ENCODE peak calls at places on chromosomes 3 and 15, in six cellular contexts. F is NB4; K is NCI-H524; S is brain microvascular endothelial cell; T is stimulated activated naive CD8-positive, alpha-beta T cell treated with anti-CD3 and anti-CD28 coated beads, Interleukin-15, Interleukin-2, amounts not matched to agents 100 U/mL and 50 U/mL, for 24 hours; I is right cardiac atrium. J is an unnamed sample.

GRCh38 chr15:32994810-32995424 is 199.6 kb downstream of the FMN1 start:
- DNase-seq in F (peak), S (peak), K (peak), I (no peak), T (no peak), J (peak)

GRCh38 chr15:92383528-92384326 is 10.0 kb upstream of the ST8SIA2 start:
- DNase-seq in I (no peak), K (no peak), F (peak), T (peak), S (peak), J (peak)

GRCh38 chr15:85500729-85501128 is 120.3 kb downstream of the AKAP13 start:
- DNase-seq in T (no peak), I (no peak), S (peak), F (no peak), K (peak), J (peak)

GRCh38 chr3:107297597-107297996 is 79.6 kb upstream of the CCDC54 start:
- DNase-seq in S (no peak), F (no peak), I (no peak), K (no peak), T (no peak), J (no peak)

GRCh38 chr3:151345854-151346253 is 16.5 kb upstream of the P2RY13 start:
- DNase-seq in S (peak), K (no peak), F (no peak), I (no peak), T (no peak), J (peak)

GRCh38 chr3:177724020-177724638 is 526.8 kb upstream of the TBL1XR1 start:
- DNase-seq in F (no peak), I (peak), K (no peak), T (no peak), S (no peak), J (peak)

GRCh38 chr3:169744332-169745054 is 20.4 kb downstream of the TERC start:
- DNase-seq in K (no peak), T (no peak), I (no peak), S (no peak), F (peak), J (peak)

GRCh38 chr3:124529826-124530571 is 200.3 kb upstream of the UMPS start:
- DNase-seq in T (no peak), S (peak), K (no peak), F (no peak), I (no peak), J (no peak)

GRCh38 chr15:76235186-76235826 is 76.0 kb downstream of the ETFA start:
- DNase-seq in T (no peak), F (peak), K (peak), S (no peak), I (no peak), J (peak)

GRCh38 chr3:78070188-78070587 is 1030.3 kb downstream of the ROBO2 start:
- DNase-seq in T (no peak), I (no peak), F (no peak), S (no peak), K (no peak), J (no peak)

GRCh38 chr15:37516628-37517027 is 416.3 kb upstream of the MEIS2 start:
- DNase-seq in T (no peak), F (no peak), S (no peak), K (no peak), I (no peak), J (no peak)

GRCh38 chr3:171092467-171092911 is 66.0 kb upstream of the SLC2A2 start:
- DNase-seq in F (no peak), T (no peak), K (no peak), S (no peak), I (no peak), J (peak)

GRCh38 chr15:37698679-37699078 is 235.8 kb upstream of the TMCO5A start:
- DNase-seq in T (no peak), I (no peak), K (no peak), F (peak), S (peak), J (no peak)

GRCh38 chr15:52288051-52288942 is 7.3 kb downstream of the MYO5C start:
- DNase-seq in T (no peak), F (no peak), I (no peak), S (no peak), K (no peak), J (peak)

GRCh38 chr3:126474498-126475410 is 937 bp downstream of the ZXDC start:
- DNase-seq in K (no peak), T (peak), F (peak), I (peak), S (peak), J (peak)

GRCh38 chr15:75640483-75641175 is 605 bp upstream of the IMP3 start:
- DNase-seq in T (peak), F (peak), S (peak), K (peak), I (no peak), J (peak)

GRCh38 chr3:73772076-73772475 is 147.3 kb upstream of the PDZRN3 start:
- DNase-seq in I (no peak), F (no peak), K (no peak), T (no peak), S (no peak), J (no peak)

GRCh38 chr15:33639968-33640367 is 328.3 kb upstream of the CHRM5 start:
- DNase-seq in S (no peak), I (no peak), T (no peak), K (peak), F (no peak), J (no peak)

GRCh38 chr3:136937175-136937574 is 20.6 kb upstream of the IL20RB start:
- DNase-seq in F (no peak), S (no peak), K (no peak), I (no peak), T (no peak), J (no peak)

GRCh38 chr3:29282431-29283296 is 1.8 kb downstream of the RBMS3 start:
- DNase-seq in T (no peak), I (no peak), K (no peak), F (no peak), S (peak), J (peak)

GRCh38 chr15:51727141-51727897 is 10.1 kb downstream of the LYSMD2 start:
- DNase-seq in I (no peak), K (no peak), T (no peak), F (peak), S (peak), J (peak)

GRCh38 chr3:46122046-46122445 is 86.1 kb downstream of the CCR1 start:
- DNase-seq in F (no peak), K (no peak), I (no peak), S (no peak), T (no peak), J (peak)

GRCh38 chr15:101617390-101617965 is 34.7 kb downstream of the TM2D3 start:
- DNase-seq in F (no peak), I (peak), S (no peak), T (no peak), K (no peak), J (peak)

GRCh38 chr3:189303584-189303983 is 131.8 kb downstream of the TPRG1 start:
- DNase-seq in K (no peak), F (no peak), T (no peak), I (no peak), S (no peak), J (no peak)

GRCh38 chr3:154304116-154304786 is 20.0 kb downstream of the DHX36 start:
- DNase-seq in S (no peak), I (no peak), T (no peak), F (no peak), K (no peak), J (peak)

J was measured in cardiac fibroblast.